ENCODE peak calls at places on chromosomes 13 and 19, in four cellular contexts. A is mesendoderm, N is H9, D is IMR-90. C is an unnamed sample.

GRCh38 chr19:17289489-17289888 is 7.8 kb downstream of the ANKLE1 start:
- DNase-seq in A (peak; percentile 97), N (peak; percentile 91), D (peak; percentile 90), C (peak; percentile 92)

GRCh38 chr13:66553391-66553790 is 676.7 kb downstream of the PCDH9 start:
- DNase-seq in A (no peak), N (no peak), D (peak; percentile 35), C (no peak)

GRCh38 chr19:43380008-43380407 is 26.5 kb downstream of the CD177 start:
- DNase-seq in A (no peak), N (no peak), D (no peak), C (no peak)

GRCh38 chr19:19106061-19106551 is 32.2 kb downstream of the TMEM161A start:
- DNase-seq in A (no peak), N (peak; percentile 77), D (no peak), C (no peak)

GRCh38 chr13:102351486-102351885 is 50.4 kb downstream of the FGF14 start:
- DNase-seq in A (no peak), N (no peak), D (no peak), C (no peak)

GRCh38 chr19:7268737-7269098 is 25.5 kb downstream of the INSR start:
- DNase-seq in A (no peak), N (no peak), D (no peak), C (no peak)

GRCh38 chr19:41325640-41325946 is 15.6 kb downstream of the CCDC97 start:
- DNase-seq in A (no peak), N (no peak), D (no peak), C (peak; percentile 52)

GRCh38 chr19:50428768-50429463 is 3.8 kb upstream of the MYBPC2 start:
- DNase-seq in A (no peak), N (no peak), D (no peak), C (no peak)

GRCh38 chr13:33997574-33997973 is 179.6 kb downstream of the RFC3 start:
- DNase-seq in A (no peak), N (no peak), D (no peak), C (no peak)

GRCh38 chr19:48628486-48629296 is 8.5 kb downstream of the DBP start:
- DNase-seq in A (no peak), N (peak; percentile 32), D (no peak), C (no peak)

GRCh38 chr13:56886398-56886797 is 254.3 kb upstream of the PRR20A start:
- DNase-seq in A (no peak), N (no peak), D (no peak), C (no peak)

GRCh38 chr13:73307481-73307880 is 248.7 kb downstream of the KLF5 start:
- DNase-seq in A (no peak), N (no peak), D (peak; percentile 59), C (no peak)

GRCh38 chr19:6531163-6531955 is 533 bp downstream of the TNFSF9 start:
- DNase-seq in A (no peak), N (no peak), D (no peak), C (no peak)

GRCh38 chr13:99984134-99984462 is 2.5 kb downstream of the ZIC2 start:
- DNase-seq in A (no peak), N (no peak), D (no peak), C (peak; percentile 40)

GRCh38 chr13:97466782-97467181 is 32.8 kb downstream of the RAP2A start:
- DNase-seq in A (no peak), N (no peak), D (no peak), C (no peak)

GRCh38 chr13:68816715-68817114 is 1290.9 kb upstream of the ATXN8OS start:
- DNase-seq in A (no peak), N (no peak), D (no peak), C (no peak)

GRCh38 chr13:98681017-98681416 is 71.5 kb downstream of the SLC15A1 start:
- DNase-seq in A (no peak), N (no peak), D (no peak), C (no peak)

GRCh38 chr13:109145631-109146030 is 516.2 kb downstream of the MYO16 start:
- DNase-seq in A (peak; percentile 65), N (no peak), D (peak; percentile 72), C (no peak)

GRCh38 chr13:109146393-109146792 is 517.0 kb downstream of the MYO16 start:
- DNase-seq in A (no peak), N (no peak), D (no peak), C (no peak)

GRCh38 chr13:109150691-109151090 is 521.3 kb downstream of the MYO16 start:
- DNase-seq in A (no peak), N (no peak), D (no peak), C (no peak)

GRCh38 chr13:109146912-109147624 is 517.7 kb downstream of the MYO16 start:
- DNase-seq in A (no peak), N (no peak), D (peak; percentile 89), C (no peak)

GRCh38 chr13:109148243-109148642 is 518.8 kb downstream of the MYO16 start:
- DNase-seq in A (no peak), N (no peak), D (peak; percentile 87), C (no peak)
- H3K56ac ChIP-seq in A (no peak overlapping the region), N (no peak overlapping the region), D (no peak overlapping the region), C (no peak overlapping the region)

GRCh38 chr13:49057176-49057575 is 81.5 kb downstream of the FNDC3A start:
- DNase-seq in A (no peak), N (no peak), D (no peak), C (no peak)
- H3K56ac ChIP-seq in A (no peak overlapping the region), N (no peak overlapping the region), D (no peak overlapping the region), C (no peak overlapping the region)

GRCh38 chr19:2815923-2816322 is 3.7 kb upstream of the ZNF554 start:
- DNase-seq in A (no peak), N (no peak), D (no peak), C (no peak)
- H3K56ac ChIP-seq in A (no peak overlapping the region), N (no peak overlapping the region), D (no peak overlapping the region), C (no peak overlapping the region)

GRCh38 chr13:93951153-93951552 is 528.3 kb downstream of the DCT start:
- DNase-seq in A (peak; percentile 10), N (no peak), D (peak; percentile 26), C (no peak)
- H3K56ac ChIP-seq in A (no peak overlapping the region), N (no peak overlapping the region), D (no peak overlapping the region), C (no peak overlapping the region)

GRCh38 chr19:55473613-55474012 is 2.8 kb upstream of the ZNF628 start:
- DNase-seq in A (peak; percentile 18), N (no peak), D (no peak), C (no peak)
- H3K56ac ChIP-seq in A (peak overlapping the region; percentile 3), N (no peak overlapping the region), D (no peak overlapping the region), C (no peak overlapping the region)

GRCh38 chr19:35860436-35860817 is 3.7 kb downstream of the KIRREL2 start:
- DNase-seq in A (no peak), N (peak; percentile 56), D (no peak), C (no peak)
- H3K56ac ChIP-seq in A (peak overlapping the region; percentile 77), N (no peak overlapping the region), D (no peak overlapping the region), C (no peak overlapping the region)

DNA sequence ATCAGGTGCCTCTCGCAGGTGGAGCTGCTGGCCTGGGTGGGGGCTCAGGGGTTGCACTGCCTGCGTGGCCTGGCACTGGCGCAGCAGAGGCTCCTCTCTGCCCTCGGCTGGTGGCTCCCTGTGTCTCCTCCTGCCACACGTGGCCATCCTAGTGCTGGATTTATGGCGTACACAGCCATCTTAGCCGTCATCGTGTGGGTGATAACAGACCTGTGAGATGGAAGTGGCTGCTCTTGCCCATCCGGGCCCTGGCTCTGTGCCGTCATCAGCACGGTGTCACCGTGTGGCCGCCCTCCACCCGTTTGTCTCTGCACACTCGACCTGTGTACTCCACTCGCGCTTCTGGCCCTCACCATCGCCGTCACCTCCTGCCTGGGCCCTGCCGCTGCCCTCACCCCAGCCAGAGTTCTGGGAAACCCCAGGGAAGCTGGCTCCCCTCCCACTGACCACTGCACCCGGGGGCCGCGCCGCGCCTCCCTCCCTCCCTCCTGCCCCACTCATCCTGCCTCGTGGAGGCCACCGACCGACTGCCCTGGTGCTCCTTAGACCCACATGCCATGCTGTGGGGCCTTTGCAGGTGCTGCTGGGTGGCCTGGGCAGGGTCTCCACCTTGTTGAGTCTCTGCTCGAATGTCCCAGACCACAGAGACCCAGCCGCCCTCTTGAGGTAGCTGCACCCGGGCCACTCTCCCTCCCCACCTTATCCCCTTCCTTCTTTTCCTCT is 29.5 kb downstream of the TMEM255B start:
- DNase-seq in A (no peak), N (no peak), D (no peak), C (no peak)
- H3K56ac ChIP-seq in A (no peak overlapping the region), N (no peak overlapping the region), D (no peak overlapping the region), C (no peak overlapping the region)

DNA sequence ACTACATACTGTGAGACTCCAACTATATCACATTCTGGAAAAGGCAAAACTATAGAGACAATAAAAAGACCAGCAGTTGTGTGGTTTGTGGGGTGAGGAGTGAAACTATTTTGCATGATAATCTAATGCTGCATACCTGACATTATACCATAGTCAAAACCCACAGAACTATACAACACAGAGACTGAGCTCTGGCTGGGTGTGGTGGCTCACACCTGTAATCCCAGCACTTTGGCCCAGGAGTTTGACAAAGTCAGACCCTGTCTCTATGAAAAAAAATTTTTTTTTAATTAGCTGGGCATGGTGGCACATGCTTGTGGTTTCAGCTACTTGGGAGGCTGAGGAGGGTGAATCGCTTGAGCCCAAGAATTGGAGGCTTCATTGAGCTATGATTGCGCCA is 11.9 kb downstream of the ZNF541 start:
- DNase-seq in A (no peak), N (no peak), D (no peak), C (no peak)
- H3K56ac ChIP-seq in A (no peak overlapping the region), N (no peak overlapping the region), D (no peak overlapping the region), C (no peak overlapping the region)

GRCh38 chr19:33441828-33442227 is 68.3 kb downstream of the CEBPG start:
- DNase-seq in A (no peak), N (no peak), D (no peak), C (no peak)
- H3K56ac ChIP-seq in A (no peak overlapping the region), N (no peak overlapping the region), D (no peak overlapping the region), C (no peak overlapping the region)

C was measured in H1.